ENCODE peak calls at places on chromosomes 4 and X, in four cellular contexts. Z is astrocyte of the spinal cord; E is CD8-positive, alpha-beta T cell; U is left lung. C is an unnamed sample.

GRCh38 chr4:111398906-111399330 is 746.3 kb upstream of the FAM241A start:
- DNase-seq in Z (no peak), U (no peak), E (no peak), C (no peak)

GRCh38 chr4:76624271-76624681 is 189.2 kb downstream of the SHROOM3 start:
- DNase-seq in U (no peak), E (no peak), Z (peak), C (no peak)

GRCh38 chr4:1856920-1857699 is 1.2 kb upstream of the LETM1 start:
- DNase-seq in E (no peak), Z (no peak), U (no peak), C (no peak)

GRCh38 chrX:46404774-46405173 is 140.4 kb downstream of the ZNF674 start:
- DNase-seq in Z (no peak), E (no peak), U (no peak), C (no peak)

GRCh38 chrX:118179161-118179560 is 62.6 kb upstream of the KLHL13 start:
- DNase-seq in U (no peak), E (no peak), Z (no peak), C (no peak)

GRCh38 chr4:107115185-107115847 is 79.2 kb upstream of the DKK2 start:
- DNase-seq in Z (peak), E (no peak), U (no peak), C (no peak)

GRCh38 chrX:129522184-129523059 is 868 bp downstream of the SMARCA1 start:
- DNase-seq in E (no peak), U (peak), Z (peak), C (peak)

GRCh38 chr4:10417720-10418119 is 39.5 kb downstream of the ZNF518B start:
- DNase-seq in U (no peak), Z (no peak), E (no peak), C (no peak)

GRCh38 chrX:154096140-154097002 is 1.1 kb downstream of the MECP2 start:
- DNase-seq in U (no peak), E (peak), Z (peak), C (peak)

GRCh38 chrX:40877869-40878268 is 142.5 kb upstream of the MED14 start:
- DNase-seq in E (no peak), Z (peak), U (no peak), C (no peak)

GRCh38 chrX:132842839-132843238 is 115.6 kb downstream of the HS6ST2 start:
- DNase-seq in U (no peak), E (no peak), Z (no peak), C (no peak)

GRCh38 chr4:66662620-66663019 is 882.7 kb downstream of the CENPC start:
- DNase-seq in E (no peak), U (no peak), Z (no peak), C (no peak)

GRCh38 chr4:26822546-26822945 is 38.1 kb upstream of the STIM2 start:
- DNase-seq in U (no peak), Z (no peak), E (no peak), C (no peak)

GRCh38 chr4:17336524-17336941 is 175.4 kb downstream of the QDPR start:
- DNase-seq in U (no peak), E (peak), Z (peak), C (peak)

GRCh38 chr4:156084312-156084811 is 130.7 kb upstream of the CTSO start:
- DNase-seq in E (no peak), U (no peak), Z (no peak), C (no peak)

GRCh38 chr4:84578540-84579409 is 4.2 kb upstream of the CDS1 start:
- DNase-seq in E (no peak), U (no peak), Z (peak), C (no peak)

GRCh38 chr4:6236816-6237390 is 32.7 kb upstream of the WFS1 start:
- DNase-seq in U (no peak), Z (no peak), E (no peak), C (no peak)